ENCODE peak calls at places on chromosome 3, in seven cellular contexts. O, A, S, I, Q, P and J are unnamed samples. For H3K27me3, the result is how much of the 10 kb centered on the place peaks cover.

GRCh38 chr3:12392101-12392878 is 92.0 kb upstream of the TSEN2 start:
- DNase-seq in O (no peak), A (no peak), S (no peak), I (no peak), Q (no peak), P (no peak), J (no peak)

GRCh38 chr3:124761935-124762334 is 31.7 kb downstream of the UMPS start:
- DNase-seq in O (no peak), A (no peak), S (no peak), I (no peak), Q (no peak), P (no peak), J (no peak)

GRCh38 chr3:88824646-88825303 is 282.6 kb upstream of the EPHA3 start:
- DNase-seq in O (no peak), A (no peak), S (no peak), I (no peak), Q (no peak), P (no peak), J (no peak)

GRCh38 chr3:54967586-54968244 is 39.9 kb upstream of the LRTM1 start:
- DNase-seq in O (no peak), A (no peak), S (no peak), I (peak), Q (no peak), P (no peak), J (no peak)

GRCh38 chr3:117665311-117665710 is 955.7 kb downstream of the TUSC7 start:
- DNase-seq in O (no peak), A (no peak), S (no peak), I (no peak), Q (peak), P (no peak), J (peak)

GRCh38 chr3:144866504-144866903 is 894.9 kb downstream of the DIPK2A start:
- DNase-seq in O (no peak), A (no peak), S (no peak), I (no peak), Q (no peak), P (no peak), J (no peak)

GRCh38 chr3:32384938-32385337 is 6.7 kb upstream of the CMTM7 start:
- DNase-seq in O (no peak), A (peak), S (no peak), I (peak), Q (no peak), P (peak), J (no peak)

GRCh38 chr3:30618508-30618907 is 12.1 kb downstream of the TGFBR2 start:
- DNase-seq in O (no peak), A (no peak), S (no peak), I (no peak), Q (no peak), P (no peak), J (no peak)

GRCh38 chr3:29686889-29687592 is 406.2 kb downstream of the RBMS3 start:
- DNase-seq in O (no peak), A (no peak), S (no peak), I (no peak), Q (no peak), P (no peak), J (no peak)

GRCh38 chr3:157160652-157161480 is 919 bp upstream of the CCNL1 start:
- DNase-seq in O (peak), A (peak), S (peak), I (peak), Q (peak), P (peak), J (peak)

GRCh38 chr3:126340081-126340511 is 17.1 kb downstream of the KLF15 start:
- DNase-seq in O (no peak), A (no peak), S (no peak), I (no peak), Q (peak), P (no peak), J (no peak)

GRCh38 chr3:32285910-32286309 is 47.4 kb downstream of the CMTM8 start:
- DNase-seq in O (no peak), A (no peak), S (no peak), I (no peak), Q (no peak), P (no peak), J (no peak)

GRCh38 chr3:185279582-185280138 is 25.8 kb upstream of the EHHADH start:
- DNase-seq in O (no peak), A (no peak), S (no peak), I (no peak), Q (no peak), P (no peak), J (no peak)

GRCh38 chr3:171328419-171329082 is 131.7 kb downstream of the TNIK start:
- DNase-seq in O (peak), A (no peak), S (peak), I (peak), Q (peak), P (peak), J (peak)

GRCh38 chr3:59313365-59313764 is 263.5 kb upstream of the CFAP20DC start:
- DNase-seq in O (no peak), A (peak), S (peak), I (peak), Q (peak), P (peak), J (no peak)

GRCh38 chr3:64270143-64270542 is 44.9 kb upstream of the PRICKLE2 start:
- DNase-seq in O (no peak), A (no peak), S (no peak), I (no peak), Q (no peak), P (peak), J (no peak)

GRCh38 chr3:22269827-22270226 is 518.8 kb upstream of the ZNF385D start:
- DNase-seq in O (no peak), A (no peak), S (no peak), I (no peak), Q (no peak), P (no peak), J (no peak)

GRCh38 chr3:185823280-185824044 is 1.4 kb downstream of the IGF2BP2 start:
- DNase-seq in O (peak), A (peak), S (peak), I (no peak), Q (peak), P (peak), J (no peak)

GRCh38 chr3:12948891-12949711 is 107.7 kb upstream of the RPL32 start:
- DNase-seq in O (no peak), A (no peak), S (peak), I (peak), Q (peak), P (no peak), J (no peak)

GRCh38 chr3:134795776-134796312 is 784 bp downstream of the EPHB1 start:
- DNase-seq in O (peak), A (no peak), S (no peak), I (no peak), Q (no peak), P (peak), J (no peak)

GRCh38 chr3:171461087-171461917 is 1.1 kb upstream of the TNIK start:
- DNase-seq in O (no peak), A (no peak), S (peak), I (peak), Q (no peak), P (no peak), J (no peak)

GRCh38 chr3:123405936-123406510 is 42.9 kb downstream of the ADCY5 start:
- DNase-seq in O (no peak), A (no peak), S (no peak), I (no peak), Q (no peak), P (peak), J (no peak)

GRCh38 chr3:179949428-179949827 is 87.3 kb downstream of the PEX5L start:
- DNase-seq in O (no peak), A (no peak), S (no peak), I (no peak), Q (no peak), P (peak), J (no peak)

GRCh38 chr3:111069974-111070751 is 1.5 kb upstream of the NECTIN3 start:
- DNase-seq in O (no peak), A (peak), S (no peak), I (no peak), Q (no peak), P (peak), J (no peak)

GRCh38 chr3:183584246-183584913 is 28.9 kb upstream of the KLHL6 start:
- DNase-seq in O (peak), A (peak), S (no peak), I (no peak), Q (no peak), P (no peak), J (no peak)

GRCh38 chr3:41682996-41683395 is 278.9 kb downstream of the ULK4 start:
- DNase-seq in O (no peak), A (no peak), S (no peak), I (no peak), Q (no peak), P (no peak), J (no peak)

GRCh38 chr3:109707642-109708041 is 370.3 kb upstream of the DPPA4 start:
- DNase-seq in O (no peak), A (no peak), S (no peak), I (no peak), Q (no peak), P (no peak), J (no peak)

GRCh38 chr3:58749948-58750347 is 83.4 kb upstream of the FAM3D start:
- DNase-seq in O (no peak), A (no peak), S (no peak), I (no peak), Q (no peak), P (no peak), J (no peak)

DNA sequence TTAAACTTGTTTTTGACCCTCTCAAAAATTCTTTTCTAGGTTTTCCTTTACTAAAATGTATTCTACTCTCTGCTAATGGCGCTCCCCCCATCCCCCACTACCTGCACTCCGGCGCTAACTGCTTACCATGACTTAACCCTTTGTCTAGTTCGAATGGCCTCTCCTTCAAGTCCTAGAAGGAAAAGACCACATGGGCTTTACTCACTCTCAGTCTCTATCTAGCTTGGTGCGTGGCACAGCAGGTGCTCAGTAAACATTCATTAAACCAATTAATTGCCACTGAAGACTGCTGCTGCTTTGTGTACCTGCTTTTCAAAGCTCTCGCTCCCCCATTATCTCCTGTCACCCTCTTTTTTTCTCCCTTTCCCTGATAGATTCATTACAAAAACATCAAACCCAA is 457.7 kb upstream of the THRB start:
- DNase-seq in O (no peak), A (no peak), S (no peak), I (no peak), Q (no peak), P (peak), J (no peak)
- H3K27me3 ChIP-seq in O (under half), A (under half), S (under half), I (under half), Q (under half), P (half or more), J (under half)

GRCh38 chr3:127420825-127421224 is 133.0 kb upstream of the PRR20G start:
- DNase-seq in O (peak), A (no peak), S (no peak), I (no peak), Q (no peak), P (no peak), J (no peak)
- H3K27me3 ChIP-seq in O (under half), A (under half), S (under half), I (under half), Q (under half), P (under half), J (under half)

GRCh38 chr3:190865419-190865818 is 2.9 kb upstream of the GMNC start:
- DNase-seq in O (no peak), A (no peak), S (no peak), I (no peak), Q (no peak), P (no peak), J (no peak)
- H3K27me3 ChIP-seq in O (under half), A (under half), S (under half), I (under half), Q (under half), P (under half), J (under half)

DNA sequence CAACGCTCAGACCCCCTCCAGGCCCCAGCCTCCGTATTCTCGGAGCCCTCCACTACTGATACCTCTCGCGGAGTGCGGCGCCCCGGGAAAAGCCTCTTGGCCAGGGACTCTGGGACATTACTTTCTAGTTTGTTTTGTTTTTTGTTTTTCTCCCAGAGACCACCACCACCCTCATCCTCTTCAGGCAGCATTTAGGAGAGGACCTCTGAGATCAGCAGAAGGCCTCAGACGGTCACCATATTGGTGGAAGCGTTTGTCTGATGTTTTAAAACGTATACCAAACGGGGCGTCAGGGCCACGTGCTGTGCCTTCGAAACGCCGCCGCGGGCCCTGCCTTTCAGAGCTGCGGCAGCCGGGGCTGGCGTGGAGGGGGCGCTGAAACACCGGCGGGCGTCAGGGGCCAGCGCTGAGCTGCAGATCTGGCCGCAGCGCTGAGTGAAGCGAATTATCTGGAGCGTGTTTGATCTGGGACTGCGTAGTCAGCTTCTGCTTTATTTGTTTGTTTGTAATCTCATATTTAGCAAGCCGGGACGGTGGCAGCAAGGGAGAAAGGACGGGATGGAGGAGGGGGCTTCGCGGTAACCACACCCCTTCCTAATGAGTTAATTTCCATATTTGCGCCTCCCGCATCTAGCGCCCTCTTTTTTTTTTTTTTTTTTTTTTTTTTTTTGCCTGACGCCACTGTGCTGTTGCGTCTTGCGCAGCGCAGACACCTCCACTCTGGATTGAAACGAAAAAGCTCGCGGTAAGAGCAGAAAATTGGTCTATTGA is 14.8 kb downstream of the SOX2 start:
- DNase-seq in O (no peak), A (no peak), S (no peak), I (no peak), Q (no peak), P (peak), J (no peak)
- H3K27me3 ChIP-seq in O (under half), A (half or more), S (half or more), I (half or more), Q (half or more), P (half or more), J (under half)

DNA sequence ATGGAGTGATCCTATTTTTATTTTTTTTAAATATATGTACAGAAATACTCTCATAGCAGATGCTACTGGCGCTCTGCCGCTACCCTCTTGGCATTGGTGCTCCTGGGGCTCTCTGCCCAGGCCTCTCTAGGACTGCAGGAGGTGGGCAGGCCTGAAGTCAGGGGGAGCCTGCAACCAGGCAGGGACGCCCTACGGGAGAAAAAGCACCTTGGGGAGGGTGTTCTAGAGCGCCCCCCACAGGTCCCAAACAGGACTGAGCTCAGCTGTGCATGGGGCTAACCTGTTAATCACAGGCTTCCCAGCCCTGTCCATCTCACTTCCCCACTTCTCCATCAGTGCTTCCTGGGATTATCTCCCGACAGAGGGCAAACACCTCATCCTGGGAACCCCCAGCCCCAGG is 192.5 kb downstream of the SHQ1 start:
- DNase-seq in O (no peak), A (no peak), S (no peak), I (no peak), Q (no peak), P (peak), J (no peak)
- H3K27me3 ChIP-seq in O (under half), A (under half), S (under half), I (under half), Q (under half), P (under half), J (under half)

GRCh38 chr3:147406255-147407023 is at the start of gene ZIC4:
- DNase-seq in O (no peak), A (no peak), S (no peak), I (no peak), Q (no peak), P (peak), J (no peak)
- H3K27me3 ChIP-seq in O (under half), A (half or more), S (under half), I (half or more), Q (half or more), P (half or more), J (under half)

GRCh38 chr3:38028621-38029361 is 651 bp downstream of the PLCD1 start:
- DNase-seq in O (no peak), A (no peak), S (no peak), I (no peak), Q (no peak), P (peak), J (no peak)
- H3K27me3 ChIP-seq in O (under half), A (under half), S (under half), I (under half), Q (under half), P (half or more), J (under half)

GRCh38 chr3:27712136-27713065 is 9.7 kb downstream of the EOMES start:
- DNase-seq in O (peak), A (peak), S (peak), I (peak), Q (peak), P (peak), J (peak)
- H3K27me3 ChIP-seq in O (under half), A (under half), S (under half), I (half or more), Q (half or more), P (half or more), J (under half)